ENCODE peak calls at places on chromosomes 5 and 9, in six cellular contexts. One of them, this sample, is unnamed.

GRCh38 chr5:32638309-32638708 is 53.0 kb downstream of the SUB1 start:
- DNase-seq in mucosa of gallbladder: no peak
- DNase-seq in A673: no peak
- DNase-seq in transverse colon: no peak
- DNase-seq in GM20000: no peak
- DNase-seq in tibial nerve: no peak
- DNase-seq in this sample: no peak

GRCh38 chr5:116370886-116371285 is 203.7 kb downstream of the SEMA6A start:
- DNase-seq in mucosa of gallbladder: no peak
- DNase-seq in A673: peak; percentile 32
- DNase-seq in transverse colon: no peak
- DNase-seq in GM20000: no peak
- DNase-seq in tibial nerve: no peak
- DNase-seq in this sample: no peak

GRCh38 chr5:127029513-127030258 is 672 bp downstream of the MARCHF3 start:
- DNase-seq in mucosa of gallbladder: peak; percentile 62
- DNase-seq in A673: peak; percentile 39
- DNase-seq in transverse colon: peak; percentile 79
- DNase-seq in GM20000: peak; percentile 38
- DNase-seq in tibial nerve: peak; percentile 26
- DNase-seq in this sample: peak; percentile 73

GRCh38 chr5:33317271-33317670 is 123.5 kb upstream of the TARS1 start:
- DNase-seq in mucosa of gallbladder: no peak
- DNase-seq in A673: peak; percentile 26
- DNase-seq in transverse colon: no peak
- DNase-seq in GM20000: no peak
- DNase-seq in tibial nerve: no peak
- DNase-seq in this sample: no peak

GRCh38 chr9:73155389-73155788 is 3.7 kb downstream of the ANXA1 start:
- DNase-seq in mucosa of gallbladder: no peak
- DNase-seq in A673: peak; percentile 60
- DNase-seq in transverse colon: no peak
- DNase-seq in GM20000: no peak
- DNase-seq in tibial nerve: no peak
- DNase-seq in this sample: no peak

GRCh38 chr5:59620535-59621212 is 272.9 kb downstream of the PDE4D start:
- DNase-seq in mucosa of gallbladder: no peak
- DNase-seq in A673: no peak
- DNase-seq in transverse colon: no peak
- DNase-seq in GM20000: no peak
- DNase-seq in tibial nerve: no peak
- DNase-seq in this sample: no peak

GRCh38 chr9:104073098-104073769 is 20.9 kb upstream of the SMC2 start:
- DNase-seq in mucosa of gallbladder: no peak
- DNase-seq in A673: no peak
- DNase-seq in transverse colon: no peak
- DNase-seq in GM20000: no peak
- DNase-seq in tibial nerve: no peak
- DNase-seq in this sample: no peak

GRCh38 chr9:1637401-1637800 is 377.7 kb upstream of the SMARCA2 start:
- DNase-seq in mucosa of gallbladder: no peak
- DNase-seq in A673: no peak
- DNase-seq in transverse colon: no peak
- DNase-seq in GM20000: no peak
- DNase-seq in tibial nerve: no peak
- DNase-seq in this sample: no peak

GRCh38 chr9:114072181-114073140 is 5.6 kb downstream of the AMBP start:
- DNase-seq in mucosa of gallbladder: peak; percentile 50
- DNase-seq in A673: peak; percentile 23
- DNase-seq in transverse colon: peak; percentile 45
- DNase-seq in GM20000: no peak
- DNase-seq in tibial nerve: peak; percentile 40
- DNase-seq in this sample: no peak

GRCh38 chr9:112112519-112112918 is 62.6 kb downstream of the SUSD1 start:
- DNase-seq in mucosa of gallbladder: no peak
- DNase-seq in A673: peak; percentile 82
- DNase-seq in transverse colon: no peak
- DNase-seq in GM20000: no peak
- DNase-seq in tibial nerve: no peak
- DNase-seq in this sample: no peak

GRCh38 chr9:125536184-125537152 is 170.5 kb downstream of the MAPKAP1 start:
- DNase-seq in mucosa of gallbladder: no peak
- DNase-seq in A673: peak; percentile 39
- DNase-seq in transverse colon: no peak
- DNase-seq in GM20000: no peak
- DNase-seq in tibial nerve: no peak
- DNase-seq in this sample: no peak

This sample was measured in H1.